ENCODE peak calls at places on chromosome 22, in four cellular contexts. N is mammary epithelial cell, U is endothelial cell of umbilical vein, B is HepG2. C is an unnamed sample.

GRCh38 chr22:43953988-43954771 is 1.1 kb upstream of the SAMM50 start:
- DNase-seq in N (no peak), U (no peak), B (no peak), C (no peak)

GRCh38 chr22:30250713-30251267 is 4.2 kb upstream of the LIF start:
- DNase-seq in N (peak; percentile 90), U (no peak), B (no peak), C (no peak)

GRCh38 chr22:19793656-19794310 is 33.2 kb downstream of the TBX1 start:
- DNase-seq in N (no peak), U (no peak), B (no peak), C (no peak)

GRCh38 chr22:20514658-20515406 is 7.4 kb downstream of the MED15 start:
- DNase-seq in N (peak; percentile 92), U (no peak), B (no peak), C (no peak)

GRCh38 chr22:25060522-25061071 is 108.1 kb downstream of the KIAA1671 start:
- DNase-seq in N (no peak), U (no peak), B (no peak), C (no peak)

GRCh38 chr22:46043816-46044717 is 67.1 kb upstream of the WNT7B start:
- DNase-seq in N (peak; percentile 70), U (peak; percentile 37), B (no peak), C (no peak)

GRCh38 chr22:33917744-33918406 is 2.4 kb downstream of the LARGE1 start:
- DNase-seq in N (no peak), U (no peak), B (peak; percentile 36), C (no peak)

GRCh38 chr22:27307545-27308279 is 493.8 kb downstream of the MN1 start:
- DNase-seq in N (no peak), U (no peak), B (no peak), C (no peak)

GRCh38 chr22:30327864-30328345 is 1.2 kb upstream of the TBC1D10A start:
- DNase-seq in N (peak; percentile 46), U (no peak), B (peak; percentile 53), C (no peak)

GRCh38 chr22:44938886-44939285 is 70.9 kb downstream of the PHF21B start:
- DNase-seq in N (no peak), U (no peak), B (no peak), C (no peak)

GRCh38 chr22:44555597-44555996 is 57.6 kb upstream of the RTL6 start:
- DNase-seq in N (no peak), U (no peak), B (no peak), C (no peak)

GRCh38 chr22:46336119-46337078 is 885 bp downstream of the TRMU start:
- DNase-seq in N (peak; percentile 29), U (peak; percentile 43), B (peak; percentile 20), C (no peak)

GRCh38 chr22:20531404-20532181 is 24.2 kb downstream of the MED15 start:
- DNase-seq in N (peak; percentile 95), U (peak; percentile 64), B (peak; percentile 39), C (no peak)

GRCh38 chr22:26777402-26777801 is 120.0 kb downstream of the MIAT start:
- DNase-seq in N (no peak), U (no peak), B (no peak), C (no peak)

GRCh38 chr22:19011075-19011474 is 75.0 kb upstream of the PRODH start:
- DNase-seq in N (no peak), U (no peak), B (no peak), C (no peak)

GRCh38 chr22:46604306-46604690 is 15.9 kb upstream of the GRAMD4 start:
- DNase-seq in N (no peak), U (no peak), B (no peak), C (no peak)

GRCh38 chr22:31628362-31628761 is 33.7 kb downstream of the PISD start:
- DNase-seq in N (no peak), U (no peak), B (no peak), C (no peak)

GRCh38 chr22:35457729-35458546 is 58.0 kb downstream of the MCM5 start:
- DNase-seq in N (peak; percentile 27), U (no peak), B (no peak), C (no peak)

GRCh38 chr22:36237462-36238347 is 1.6 kb downstream of the APOL2 start:
- DNase-seq in N (no peak), U (no peak), B (no peak), C (no peak)

GRCh38 chr22:45216133-45217003 is 24.3 kb downstream of the KIAA0930 start:
- DNase-seq in N (no peak), U (no peak), B (no peak), C (no peak)

GRCh38 chr22:46027219-46028068 is 50.5 kb upstream of the WNT7B start:
- DNase-seq in N (no peak), U (no peak), B (peak; percentile 46), C (no peak)

GRCh38 chr22:45284705-45285305 is at the start of gene UPK3A:
- DNase-seq in N (peak; percentile 32), U (peak; percentile 30), B (no peak), C (no peak)

GRCh38 chr22:35043251-35043931 is 22.6 kb upstream of the ISX start:
- DNase-seq in N (no peak), U (no peak), B (no peak), C (no peak)

GRCh38 chr22:44505796-44506354 is 7.8 kb upstream of the RTL6 start:
- DNase-seq in N (no peak), U (no peak), B (no peak), C (no peak)

DNA sequence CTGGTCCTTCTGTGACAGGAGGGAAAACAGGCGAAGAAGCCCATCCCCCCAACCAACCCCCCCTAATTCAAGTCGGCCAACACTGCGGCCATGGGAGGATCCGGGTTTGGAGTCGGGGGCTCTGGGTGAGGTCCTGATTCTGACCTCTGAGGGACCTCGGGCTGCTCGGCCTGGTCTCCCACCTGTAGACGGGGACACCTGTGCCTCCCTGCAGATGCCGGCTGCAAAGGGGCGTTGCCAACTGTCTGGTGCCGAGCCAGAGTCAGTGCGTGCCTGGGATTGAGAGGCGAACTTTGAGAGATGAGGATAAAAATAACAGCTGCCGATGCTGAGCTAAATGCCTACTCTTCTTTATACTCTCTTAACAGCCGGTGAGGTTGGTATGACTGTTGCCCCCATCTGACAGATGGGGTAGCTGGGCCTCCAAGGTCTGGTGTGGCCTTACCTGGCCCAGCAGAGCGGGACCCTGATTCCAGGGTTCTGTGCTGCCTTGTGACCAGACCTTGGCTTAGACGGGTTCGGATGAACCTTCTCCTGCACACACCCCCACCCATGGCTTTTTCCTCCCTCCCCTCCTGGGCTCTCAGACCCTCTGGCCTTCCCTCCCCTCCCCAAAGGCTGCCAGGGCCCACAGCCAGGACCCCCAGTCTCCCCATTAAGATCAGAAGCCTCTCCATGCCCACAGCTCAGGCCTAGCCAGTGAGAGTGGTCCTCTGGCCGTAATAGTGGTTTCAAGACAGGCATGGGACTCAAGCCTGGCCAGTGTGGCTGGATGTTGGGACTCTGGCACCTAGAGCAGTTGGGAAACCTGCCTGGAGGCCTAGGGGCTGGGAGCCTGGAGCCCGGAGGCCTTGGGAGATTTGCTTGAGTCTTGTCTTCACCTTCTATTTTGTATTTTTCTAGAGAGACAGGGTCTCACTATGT is 41.7 kb downstream of the KCNJ4 start:
- DNase-seq in N (no peak), U (no peak), B (no peak), C (no peak)
- TF ChIP-seq EZH2 in N (no peak), U (no peak), B (no peak), C (no peak)

GRCh38 chr22:42621505-42622002 is 6.9 kb upstream of the POLDIP3 start:
- DNase-seq in N (peak; percentile 55), U (peak; percentile 51), B (peak; percentile 47), C (no peak)

GRCh38 chr22:42623756-42624446 is 9.2 kb upstream of the POLDIP3 start:
- DNase-seq in N (no peak), U (no peak), B (no peak), C (no peak)

GRCh38 chr22:42620084-42620483 is 5.4 kb upstream of the POLDIP3 start:
- DNase-seq in N (no peak), U (no peak), B (no peak), C (no peak)

GRCh38 chr22:42623301-42623751 is 8.6 kb upstream of the POLDIP3 start:
- DNase-seq in N (no peak), U (no peak), B (no peak), C (no peak)

GRCh38 chr22:42622061-42622710 is 7.5 kb upstream of the POLDIP3 start:
- DNase-seq in N (no peak), U (no peak), B (no peak), C (no peak)
- H3K36me3 ChIP-seq in N (peaks cover 7% of the 10 kb centered on the region), U (peaks cover 24% of the 10 kb centered on the region), B (peaks cover 31% of the 10 kb centered on the region), C (peaks cover 7% of the 10 kb centered on the region)

DNA sequence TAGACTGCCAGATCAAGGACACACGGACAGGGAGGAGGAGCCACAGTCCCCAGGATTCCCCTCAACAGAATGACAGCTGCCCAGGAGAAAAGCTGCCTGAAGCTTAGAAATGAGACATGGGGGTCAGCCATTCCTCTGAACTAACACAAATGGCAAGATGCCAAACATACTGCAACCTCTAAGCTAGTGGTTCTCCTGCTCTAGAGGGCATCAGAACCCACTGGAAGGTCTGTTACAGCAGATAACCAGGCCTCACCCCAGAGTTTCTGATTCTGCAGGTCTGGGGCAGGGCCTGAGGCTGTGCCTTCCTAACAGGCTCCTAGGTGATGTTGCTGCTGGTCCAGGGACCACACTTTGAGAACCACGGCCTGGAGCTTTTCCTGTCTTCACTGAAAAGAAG is 28.6 kb upstream of the BID start:
- DNase-seq in N (no peak), U (no peak), B (no peak), C (no peak)
- H3K9ac ChIP-seq in N (no peak overlapping the region), U (no peak overlapping the region), B (no peak overlapping the region), C (no peak overlapping the region)

DNA sequence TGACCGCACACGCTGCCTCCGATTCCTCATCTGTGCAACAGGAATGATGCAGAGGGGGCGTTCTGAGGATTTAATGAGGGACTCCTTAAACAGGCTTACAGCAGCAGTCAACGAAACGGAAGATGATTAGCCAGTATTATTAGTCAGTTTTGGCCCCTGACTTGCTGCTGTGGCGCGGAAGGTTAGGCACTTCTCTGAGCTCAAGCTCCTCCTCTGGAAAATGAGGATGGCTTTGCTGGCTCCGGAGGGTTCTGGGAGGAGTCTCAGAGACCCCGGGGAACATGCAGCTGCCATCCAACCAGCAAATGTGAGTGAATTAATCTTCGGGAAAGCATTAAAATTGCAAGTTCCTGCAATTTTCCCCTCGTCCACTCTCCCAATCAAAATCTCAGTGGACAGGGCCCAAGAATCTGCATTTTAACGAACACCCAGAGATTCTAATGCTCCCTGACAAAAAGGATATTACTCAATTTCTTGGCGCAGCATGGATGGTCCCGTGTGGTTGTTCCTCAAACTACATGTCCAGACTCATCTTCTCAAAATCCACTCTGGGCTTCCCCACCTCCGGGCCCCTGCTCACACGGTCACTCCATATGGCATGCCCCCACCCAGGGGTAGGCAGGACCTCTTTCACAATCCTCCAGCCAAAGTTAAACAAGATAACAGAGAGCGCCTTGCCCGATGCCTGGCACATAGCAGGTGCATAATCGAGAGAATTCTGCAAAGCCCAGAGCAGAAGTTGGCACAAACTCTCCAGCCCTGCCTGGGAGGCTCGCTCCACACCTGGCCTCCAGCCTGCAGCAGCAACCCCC is 6.4 kb downstream of the ELFN2 start:
- DNase-seq in N (peak; percentile 53), U (peak; percentile 26), B (no peak), C (no peak)
- TF ChIP-seq EZH2 in N (no peak), U (no peak), B (no peak), C (no peak)

GRCh38 chr22:49776891-49777290 is 50.8 kb downstream of the BRD1 start:
- DNase-seq in N (no peak), U (no peak), B (no peak), C (no peak)
- H3K36me3 ChIP-seq in N (peaks cover 4% of the 10 kb centered on the region), U (peaks cover 41% of the 10 kb centered on the region), B (peaks cover 28% of the 10 kb centered on the region), C (peaks cover 62% of the 10 kb centered on the region)

GRCh38 chr22:23767303-23767672 is 484 bp downstream of the CHCHD10 start:
- DNase-seq in N (no peak), U (no peak), B (no peak), C (no peak)

GRCh38 chr22:23764931-23765881 is 2.4 kb downstream of the C22orf15 start:
- DNase-seq in N (no peak), U (no peak), B (no peak), C (no peak)

GRCh38 chr22:23762866-23763578 is at the start of gene C22orf15:
- DNase-seq in N (no peak), U (peak; percentile 28), B (no peak), C (peak; percentile 45)

GRCh38 chr22:23760056-23760455 is 2.7 kb upstream of the C22orf15 start:
- DNase-seq in N (no peak), U (no peak), B (no peak), C (no peak)

GRCh38 chr22:23763579-23764331 is 965 bp downstream of the C22orf15 start:
- DNase-seq in N (no peak), U (no peak), B (no peak), C (no peak)
- H3K9ac ChIP-seq in N (no peak overlapping the region), U (no peak overlapping the region), B (no peak overlapping the region), C (no peak overlapping the region)